ENCODE peak calls at places on chromosomes 6 and 20, in seven cellular contexts. Y, L, Q, Z, S, N and D are unnamed samples.

GRCh38 chr20:11585752-11586352 is 331.8 kb upstream of the BTBD3 start:
- DNase-seq in Q (no peak), Y (peak; percentile 1), N (no peak), L (peak; percentile 9), S (no peak), Z (no peak), D (no peak)

GRCh38 chr6:75775219-75775618 is 26.2 kb downstream of the MYO6 start:
- DNase-seq in L (no peak), Y (no peak), Z (no peak), Q (no peak), N (no peak), S (no peak), D (no peak)

GRCh38 chr6:117890172-117890571 is 16.9 kb upstream of the SLC35F1 start:
- DNase-seq in S (no peak), Y (no peak), N (no peak), L (no peak), Q (no peak), Z (no peak), D (no peak)

GRCh38 chr6:165636015-165636414 is 27.0 kb downstream of the PDE10A start:
- DNase-seq in Z (no peak), S (no peak), L (no peak), N (no peak), Q (no peak), Y (no peak), D (no peak)

GRCh38 chr20:48205786-48206185 is 420.5 kb upstream of the SULF2 start:
- DNase-seq in S (no peak), L (no peak), N (no peak), Q (no peak), Z (no peak), Y (no peak), D (no peak)

GRCh38 chr20:41100001-41100480 is 37.3 kb upstream of the PLCG1 start:
- DNase-seq in Y (no peak), Z (no peak), S (no peak), N (no peak), L (peak; percentile 20), Q (no peak), D (no peak)

GRCh38 chr6:89352329-89353117 is at the start of gene UBE2J1:
- DNase-seq in L (peak; percentile 92), N (peak; percentile 98), Z (peak; percentile 95), Q (peak; percentile 69), S (peak; percentile 97), Y (peak; percentile 92), D (peak; percentile 81)

GRCh38 chr6:39464067-39464466 is 141.6 kb upstream of the KCNK16 start:
- DNase-seq in Q (no peak), S (no peak), N (no peak), Z (no peak), L (no peak), Y (no peak), D (no peak)

GRCh38 chr6:168033791-168034190 is 36.3 kb downstream of the KIF25 start:
- DNase-seq in N (no peak), S (no peak), Z (no peak), Y (no peak), L (no peak), Q (no peak), D (no peak)

GRCh38 chr6:3650959-3651697 is 100.4 kb downstream of the PXDC1 start:
- DNase-seq in N (no peak), S (no peak), Z (no peak), Y (no peak), L (no peak), Q (no peak), D (no peak)

GRCh38 chr6:56770011-56770520 is 127.4 kb upstream of the DST start:
- DNase-seq in L (no peak), Z (no peak), Q (no peak), N (no peak), Y (no peak), S (no peak), D (no peak)

GRCh38 chr6:159565181-159565580 is 127.9 kb downstream of the SOD2 start:
- DNase-seq in Y (no peak), Z (no peak), Q (no peak), N (no peak), S (no peak), L (no peak), D (no peak)

GRCh38 chr6:3884007-3884745 is 35.0 kb downstream of the FAM50B start:
- DNase-seq in Q (no peak), Y (peak; percentile 62), N (no peak), S (no peak), L (peak; percentile 74), Z (no peak), D (peak; percentile 16)

GRCh38 chr6:50602191-50602810 is 111.0 kb upstream of the TFAP2D start:
- DNase-seq in N (no peak), Q (no peak), L (peak; percentile 23), S (no peak), Z (peak; percentile 40), Y (peak; percentile 0), D (no peak)

GRCh38 chr6:144215402-144215931 is 65.2 kb downstream of the STX11 start:
- DNase-seq in S (no peak), N (no peak), Y (peak; percentile 10), Q (no peak), L (peak; percentile 56), Z (peak; percentile 60), D (no peak)

GRCh38 chr6:109073344-109074235 is 21.1 kb downstream of the SESN1 start:
- DNase-seq in N (no peak), Z (peak; percentile 64), S (no peak), Q (no peak), Y (peak; percentile 37), L (peak; percentile 83), D (peak; percentile 41)

GRCh38 chr20:62752671-62753501 is 43.4 kb upstream of the MRGBP start:
- DNase-seq in N (peak; percentile 56), S (no peak), L (no peak), Q (no peak), Z (no peak), Y (no peak), D (no peak)

GRCh38 chr20:30612344-30612743 is 645.1 kb upstream of the DEFB115 start:
- DNase-seq in Q (no peak), S (no peak), N (no peak), L (no peak), Z (no peak), Y (no peak), D (no peak)

GRCh38 chr6:34115396-34116314 is 30.2 kb downstream of the GRM4 start:
- DNase-seq in Q (no peak), S (no peak), L (no peak), Y (no peak), Z (peak; percentile 10), N (no peak), D (no peak)

GRCh38 chr6:146359123-146359522 is 184.5 kb upstream of the RAB32 start:
- DNase-seq in Z (no peak), Y (no peak), S (no peak), N (no peak), L (no peak), Q (no peak), D (no peak)

GRCh38 chr6:34090495-34090894 is 55.4 kb downstream of the GRM4 start:
- DNase-seq in Q (no peak), S (no peak), Y (no peak), N (no peak), L (no peak), Z (no peak), D (no peak)

GRCh38 chr6:22057962-22058361 is 238.9 kb downstream of the PRL start:
- DNase-seq in Y (peak; percentile 45), L (no peak), N (no peak), Z (no peak), S (no peak), Q (no peak), D (no peak)

GRCh38 chr20:23867152-23867776 is 12.3 kb downstream of the CST5 start:
- DNase-seq in N (no peak), L (no peak), Z (no peak), Y (no peak), Q (no peak), S (no peak), D (no peak)

GRCh38 chr20:23868321-23868720 is 11.2 kb downstream of the CST5 start:
- DNase-seq in Z (no peak), S (no peak), N (no peak), L (no peak), Y (no peak), Q (no peak), D (no peak)

GRCh38 chr20:23873370-23874015 is 6.1 kb downstream of the CST5 start:
- DNase-seq in N (no peak), Z (no peak), Q (no peak), L (no peak), S (no peak), Y (no peak), D (no peak)

GRCh38 chr20:23869520-23869919 is 10.0 kb downstream of the CST5 start:
- DNase-seq in L (no peak), Q (no peak), S (no peak), N (no peak), Y (no peak), Z (no peak), D (no peak)

DNA sequence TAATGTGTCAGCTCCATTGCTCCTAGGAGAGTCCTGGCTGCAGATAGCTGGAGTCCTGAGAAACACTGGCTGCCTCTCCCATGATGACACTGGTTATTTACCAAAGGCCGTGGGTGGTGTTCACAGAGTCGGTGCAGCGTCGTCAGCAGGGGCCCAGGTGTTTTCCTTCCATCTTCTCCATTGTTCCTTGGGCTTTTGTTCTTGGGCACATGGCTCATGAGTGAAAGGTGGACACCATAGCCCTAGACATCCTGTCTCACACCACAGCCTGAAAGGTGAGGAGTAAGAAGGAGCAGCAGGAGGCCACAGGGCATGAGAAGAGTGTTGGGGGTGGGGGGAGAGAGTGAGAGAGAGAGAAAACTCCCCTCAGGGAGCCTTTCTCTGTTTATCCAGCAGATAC is 9.1 kb downstream of the CST5 start:
- DNase-seq in Z (no peak), L (no peak), N (no peak), Q (no peak), Y (no peak), S (no peak), D (no peak)
- H3K4me3 ChIP-seq in Z (no peak overlapping the region), L (no peak overlapping the region), N (no peak overlapping the region), Q (no peak overlapping the region), Y (no peak overlapping the region), S (no peak overlapping the region), D (no peak overlapping the region)

GRCh38 chr6:26543953-26544352 is 5.8 kb downstream of the HMGN4 start:
- DNase-seq in N (no peak), Z (peak; percentile 36), S (no peak), Y (no peak), L (peak; percentile 46), Q (no peak), D (no peak)
- TF ChIP-seq CTCF in N (no peak), Z (peak; percentile 34), S (no peak), Y (peak; percentile 42), L (peak; percentile 46), Q (peak; percentile 30), D (peak; percentile 40)

GRCh38 chr20:944148-944547 is 28.0 kb upstream of the ANGPT4 start:
- DNase-seq in L (no peak), Q (no peak), N (no peak), Z (no peak), S (no peak), Y (no peak), D (no peak)
- H3K4me3 ChIP-seq in L (no peak overlapping the region), Q (no peak overlapping the region), N (no peak overlapping the region), Z (no peak overlapping the region), S (no peak overlapping the region), Y (no peak overlapping the region), D (no peak overlapping the region)

DNA sequence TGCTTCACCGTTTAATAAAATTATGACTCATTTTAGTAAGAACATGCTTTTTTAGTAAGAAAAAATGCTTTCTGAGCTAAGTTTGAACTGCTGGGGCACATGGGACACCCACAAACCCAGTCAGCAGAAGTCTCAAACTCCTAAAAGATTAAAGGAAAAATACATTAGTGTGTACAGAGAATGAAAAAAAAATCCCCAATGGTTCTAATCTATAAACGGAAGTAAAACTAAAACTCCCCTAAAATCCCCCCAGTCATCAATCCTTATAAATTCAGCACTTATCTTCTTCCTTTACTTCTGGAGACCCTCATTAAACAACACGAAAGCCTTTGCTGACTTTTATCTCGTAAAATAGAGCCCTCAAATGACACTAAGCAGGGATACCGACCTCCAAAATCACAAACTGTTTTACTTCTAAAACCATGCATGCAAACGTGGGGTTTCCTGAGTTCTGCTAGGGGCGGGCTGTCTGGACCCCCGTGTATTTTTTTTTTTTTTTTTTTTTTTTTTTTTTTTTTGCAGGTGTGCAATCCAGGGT is 1.1 kb upstream of the MYB start:
- DNase-seq in Q (no peak), Y (peak; percentile 11), L (peak; percentile 19), S (no peak), N (no peak), Z (peak; percentile 63), D (no peak)
- TF ChIP-seq CTCF in Q (no peak), Y (no peak), L (no peak), S (no peak), N (no peak), Z (no peak), D (no peak)